ENCODE peak calls at places on chromosomes 6 and 20, in seven cellular contexts. U is GM23248, G is fibroblast of lung, Q is thoracic aorta, B is HCT116, S is breast epithelium, J is cardiac muscle cell. O is an unnamed sample.

GRCh38 chr6:114271405-114271804 is 71.4 kb downstream of the HS3ST5 start:
- DNase-seq in U (no peak), G (no peak), Q (no peak), B (no peak), S (no peak), J (no peak), O (no peak)

GRCh38 chr6:79469381-79470246 is 67.6 kb downstream of the LCA5 start:
- DNase-seq in U (peak; percentile 17), G (no peak), Q (no peak), B (no peak), S (no peak), J (peak; percentile 4), O (no peak)

GRCh38 chr6:21441386-21441785 is 152.2 kb upstream of the SOX4 start:
- DNase-seq in U (no peak), G (no peak), Q (no peak), B (no peak), S (no peak), J (peak; percentile 67), O (no peak)

GRCh38 chr20:41526327-41526726 is 91.8 kb downstream of the CHD6 start:
- DNase-seq in U (no peak), G (no peak), Q (no peak), B (no peak), S (no peak), J (peak; percentile 10), O (no peak)

GRCh38 chr20:36644032-36644712 is 1.8 kb downstream of the SLA2 start:
- DNase-seq in U (no peak), G (no peak), Q (no peak), B (no peak), S (no peak), J (no peak), O (no peak)

GRCh38 chr6:4607026-4607704 is 169.0 kb upstream of the CDYL start:
- DNase-seq in U (peak; percentile 64), G (peak; percentile 94), Q (no peak), B (peak; percentile 53), S (no peak), J (peak; percentile 63), O (no peak)

GRCh38 chr6:63352587-63353281 is 33.0 kb upstream of the LGSN start:
- DNase-seq in U (peak; percentile 57), G (peak; percentile 69), Q (no peak), B (peak; percentile 36), S (no peak), J (peak; percentile 78), O (peak; percentile 62)

GRCh38 chr6:40550096-40550731 is 37.0 kb downstream of the LRFN2 start:
- DNase-seq in U (peak; percentile 75), G (peak; percentile 53), Q (no peak), B (peak; percentile 44), S (no peak), J (peak; percentile 67), O (peak; percentile 40)

GRCh38 chr20:38338849-38339520 is 7.3 kb upstream of the LBP start:
- DNase-seq in U (peak; percentile 33), G (peak; percentile 21), Q (no peak), B (no peak), S (no peak), J (peak; percentile 53), O (peak; percentile 84)

GRCh38 chr20:46111836-46112212 is 6.3 kb upstream of the CD40 start:
- DNase-seq in U (no peak), G (no peak), Q (no peak), B (no peak), S (no peak), J (no peak), O (no peak)

GRCh38 chr6:113476937-113477839 is 380.0 kb upstream of the MARCKS start:
- DNase-seq in U (peak; percentile 72), G (no peak), Q (no peak), B (no peak), S (no peak), J (no peak), O (no peak)

GRCh38 chr6:152846825-152847224 is 96.2 kb downstream of the VIP start:
- DNase-seq in U (no peak), G (no peak), Q (no peak), B (no peak), S (no peak), J (no peak), O (no peak)

GRCh38 chr20:31746068-31746878 is 7.2 kb downstream of the TPX2 start:
- DNase-seq in U (no peak), G (no peak), Q (no peak), B (no peak), S (no peak), J (no peak), O (no peak)

GRCh38 chr6:170224694-170225660 is 65.9 kb downstream of the DLL1 start:
- DNase-seq in U (peak; percentile 32), G (no peak), Q (no peak), B (no peak), S (peak; percentile 73), J (no peak), O (peak; percentile 48)

GRCh38 chr6:134920422-134920821 is 29.5 kb downstream of the ALDH8A1 start:
- DNase-seq in U (peak; percentile 10), G (no peak), Q (no peak), B (no peak), S (no peak), J (no peak), O (no peak)

GRCh38 chr20:46483879-46484278 is 29.5 kb downstream of the ZNF334 start:
- DNase-seq in U (no peak), G (no peak), Q (no peak), B (no peak), S (no peak), J (no peak), O (no peak)

GRCh38 chr6:56026461-56027180 is 151.2 kb upstream of the BMP5 start:
- DNase-seq in U (no peak), G (no peak), Q (no peak), B (no peak), S (no peak), J (no peak), O (no peak)

GRCh38 chr6:121828567-121828966 is 393.1 kb downstream of the GJA1 start:
- DNase-seq in U (peak; percentile 60), G (no peak), Q (no peak), B (no peak), S (no peak), J (peak; percentile 18), O (no peak)

GRCh38 chr20:59074456-59074855 is 31.9 kb upstream of the PRELID3B start:
- DNase-seq in U (no peak), G (peak; percentile 24), Q (no peak), B (no peak), S (no peak), J (no peak), O (no peak)

GRCh38 chr20:44336086-44336485 is 757 bp upstream of the R3HDML start:
- DNase-seq in U (no peak), G (no peak), Q (no peak), B (no peak), S (no peak), J (no peak), O (peak; percentile 70)

GRCh38 chr20:57223648-57224489 is 42.6 kb downstream of the BMP7 start:
- DNase-seq in U (peak; percentile 85), G (peak; percentile 3), Q (no peak), B (no peak), S (no peak), J (peak; percentile 12), O (no peak)

GRCh38 chr20:50824137-50824536 is 29.3 kb downstream of the BCAS4 start:
- DNase-seq in U (peak; percentile 83), G (peak; percentile 75), Q (peak; percentile 84), B (no peak), S (peak; percentile 79), J (peak; percentile 85), O (no peak)

GRCh38 chr6:167550936-167551633 is 226.2 kb downstream of the TTLL2 start:
- DNase-seq in U (no peak), G (peak; percentile 7), Q (peak; percentile 39), B (no peak), S (no peak), J (peak; percentile 82), O (no peak)
- H3K4me1 ChIP-seq in U (no peaks in the 10 kb centered on the region), G (no peaks in the 10 kb centered on the region), Q (peaks cover 56% of the 10 kb centered on the region), B (no peaks in the 10 kb centered on the region), S (no peaks in the 10 kb centered on the region), J (no peaks in the 10 kb centered on the region), O (no peaks in the 10 kb centered on the region)

DNA sequence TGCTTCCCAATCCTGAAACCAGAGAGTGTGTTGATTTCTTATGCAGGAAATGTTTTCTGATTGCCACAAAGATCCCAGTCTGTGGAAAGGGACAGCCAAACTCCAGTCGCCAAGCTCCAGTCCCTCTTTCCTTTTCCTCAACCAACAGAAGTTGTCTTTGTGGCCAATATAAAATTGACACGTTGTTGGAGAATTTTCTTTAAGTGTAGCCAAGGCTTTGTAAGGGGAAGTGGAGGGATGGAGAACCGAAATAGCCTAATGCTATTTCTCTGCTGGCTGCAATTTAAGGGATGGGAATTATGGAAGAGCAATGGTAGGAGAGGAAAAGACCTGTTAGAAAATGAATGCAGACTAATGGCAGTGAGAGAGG is 5.4 kb downstream of the ADGRB3 start:
- DNase-seq in U (no peak), G (no peak), Q (no peak), B (no peak), S (no peak), J (no peak), O (no peak)
- H3K4me3 ChIP-seq in U (no peak overlapping the region), G (no peak overlapping the region), Q (peak overlapping the region; percentile 68), B (no peak overlapping the region), S (no peak overlapping the region), J (peak overlapping the region; percentile 15), O (no peak overlapping the region)

GRCh38 chr20:63206878-63207277 is 9.1 kb downstream of the YTHDF1 start:
- DNase-seq in U (peak; percentile 38), G (no peak), Q (no peak), B (no peak), S (peak; percentile 79), J (no peak), O (no peak)

GRCh38 chr20:63202811-63203526 is 13.0 kb downstream of the YTHDF1 start:
- DNase-seq in U (no peak), G (no peak), Q (no peak), B (no peak), S (no peak), J (no peak), O (no peak)

GRCh38 chr20:63204362-63204761 is 11.6 kb downstream of the YTHDF1 start:
- DNase-seq in U (no peak), G (no peak), Q (no peak), B (no peak), S (no peak), J (no peak), O (no peak)

GRCh38 chr20:63208346-63208924 is 7.5 kb downstream of the YTHDF1 start:
- DNase-seq in U (no peak), G (no peak), Q (no peak), B (no peak), S (no peak), J (no peak), O (no peak)

GRCh38 chr20:63205896-63206295 is 10.0 kb downstream of the YTHDF1 start:
- DNase-seq in U (no peak), G (no peak), Q (no peak), B (no peak), S (no peak), J (no peak), O (no peak)
- H3K36me3 ChIP-seq in U (peaks cover 14% of the 10 kb centered on the region), G (peaks cover 27% of the 10 kb centered on the region), Q (peaks cover 64% of the 10 kb centered on the region), B (peaks cover 69% of the 10 kb centered on the region), S (no peaks in the 10 kb centered on the region), J (peaks cover 40% of the 10 kb centered on the region), O (peaks cover 8% of the 10 kb centered on the region)

DNA sequence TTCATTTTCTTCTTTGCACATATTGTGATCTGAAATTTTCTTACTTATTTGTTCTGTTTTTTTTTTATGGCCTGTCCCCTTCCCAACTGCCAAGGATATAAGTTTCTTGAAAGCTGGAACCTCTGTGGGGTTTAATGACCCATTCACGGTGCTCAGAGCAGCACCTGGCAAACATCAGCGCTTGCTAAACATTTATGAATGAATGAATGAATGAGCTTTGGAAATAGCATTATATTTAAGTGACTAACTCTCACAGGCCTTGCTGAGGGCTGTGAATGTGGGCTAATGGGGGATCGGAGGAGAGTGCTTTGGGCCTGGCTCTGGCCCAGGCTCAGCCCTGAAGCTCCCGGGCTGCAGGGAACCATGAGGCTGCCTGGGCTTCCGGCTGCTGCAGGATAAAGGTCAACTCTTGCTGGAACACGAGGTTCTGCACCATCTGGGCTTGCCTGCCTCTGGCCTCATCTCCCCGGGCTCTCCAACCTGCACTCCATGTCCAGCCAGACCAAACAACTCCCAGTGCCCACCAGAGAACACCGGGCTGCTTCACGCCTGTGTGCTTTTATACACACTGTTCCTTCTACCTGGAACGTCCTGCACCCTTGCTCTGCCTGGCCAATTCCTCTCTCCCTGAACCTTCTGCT is 14.6 kb upstream of the ARMC12 start:
- DNase-seq in U (no peak), G (peak; percentile 41), Q (no peak), B (no peak), S (no peak), J (peak; percentile 54), O (no peak)
- H3K4me1 ChIP-seq in U (peaks cover 16% of the 10 kb centered on the region), G (peaks cover 26% of the 10 kb centered on the region), Q (peaks cover 91% of the 10 kb centered on the region), B (peaks cover 26% of the 10 kb centered on the region), S (peaks cover 22% of the 10 kb centered on the region), J (peaks cover 61% of the 10 kb centered on the region), O (peaks cover 11% of the 10 kb centered on the region)

O was measured in Caco-2.